ENCODE peak calls at places on chromosomes 13 and 19, in seven cellular contexts. R is uterus, E is heart right ventricle, K is transverse colon, H is upper lobe of right lung, X is astrocyte, O is esophagus squamous epithelium. D is an unnamed sample. For H3K4me1, the result is how much of the 10 kb centered on the place peaks cover.

GRCh38 chr13:20582026-20582425 is 15.1 kb downstream of the IFT88 start:
- DNase-seq in R (no peak), E (no peak), K (no peak), H (no peak), X (no peak), O (no peak), D (no peak)

GRCh38 chr19:17073869-17074627 is 1.2 kb downstream of the HAUS8 start:
- DNase-seq in R (no peak), E (no peak), K (peak), H (no peak), X (no peak), O (no peak), D (no peak)

GRCh38 chr19:8654591-8655339 is 24.3 kb downstream of the NFILZ start:
- DNase-seq in R (peak), E (peak), K (peak), H (peak), X (no peak), O (no peak), D (peak)

GRCh38 chr13:100542546-100543156 is 45.9 kb downstream of the GGACT start:
- DNase-seq in R (no peak), E (no peak), K (no peak), H (no peak), X (peak), O (no peak), D (no peak)

GRCh38 chr13:73681015-73681414 is 453.2 kb downstream of the KLF12 start:
- DNase-seq in R (no peak), E (no peak), K (no peak), H (no peak), X (no peak), O (no peak), D (no peak)

GRCh38 chr13:107824636-107825035 is 390.7 kb downstream of the LIG4 start:
- DNase-seq in R (no peak), E (no peak), K (no peak), H (no peak), X (no peak), O (no peak), D (no peak)

GRCh38 chr13:49248433-49249002 is 793 bp downstream of the CDADC1 start:
- DNase-seq in R (no peak), E (no peak), K (no peak), H (no peak), X (peak), O (no peak), D (peak)

GRCh38 chr19:46629546-46630025 is 4.7 kb upstream of the PTGIR start:
- DNase-seq in R (no peak), E (no peak), K (no peak), H (no peak), X (no peak), O (no peak), D (no peak)

GRCh38 chr13:43085545-43085944 is 62.2 kb downstream of the DNAJC15 start:
- DNase-seq in R (no peak), E (no peak), K (no peak), H (no peak), X (peak), O (no peak), D (no peak)

GRCh38 chr19:47109541-47110375 is 3.8 kb downstream of the ZC3H4 start:
- DNase-seq in R (no peak), E (no peak), K (peak), H (no peak), X (peak), O (no peak), D (no peak)

GRCh38 chr13:91184244-91184926 is 163.1 kb upstream of the MIR17HG start:
- DNase-seq in R (no peak), E (no peak), K (no peak), H (no peak), X (peak), O (no peak), D (no peak)

GRCh38 chr19:55206664-55207500 is 2.4 kb downstream of the PTPRH start:
- DNase-seq in R (peak), E (peak), K (peak), H (peak), X (peak), O (no peak), D (peak)

GRCh38 chr19:49780861-49781260 is 14.1 kb downstream of the AP2A1 start:
- DNase-seq in R (no peak), E (no peak), K (no peak), H (no peak), X (no peak), O (no peak), D (no peak)

GRCh38 chr19:47512183-47512947 is 2.5 kb downstream of the NAPA start:
- DNase-seq in R (no peak), E (no peak), K (peak), H (no peak), X (no peak), O (no peak), D (no peak)

GRCh38 chr19:7701654-7702457 is at the start of gene FCER2:
- DNase-seq in R (no peak), E (no peak), K (peak), H (no peak), X (no peak), O (no peak), D (no peak)

GRCh38 chr19:36449059-36449670 is 30.7 kb upstream of the ZFP82 start:
- DNase-seq in R (no peak), E (no peak), K (no peak), H (no peak), X (no peak), O (no peak), D (no peak)

GRCh38 chr13:102235689-102236088 is 166.2 kb downstream of the FGF14 start:
- DNase-seq in R (no peak), E (no peak), K (no peak), H (no peak), X (no peak), O (no peak), D (no peak)

GRCh38 chr19:42091300-42092266 is 15.6 kb downstream of the ZNF574 start:
- DNase-seq in R (no peak), E (no peak), K (peak), H (no peak), X (no peak), O (no peak), D (no peak)

GRCh38 chr19:39314016-39314728 is 6.5 kb downstream of the LRFN1 start:
- DNase-seq in R (no peak), E (no peak), K (no peak), H (no peak), X (no peak), O (no peak), D (no peak)

GRCh38 chr13:75299913-75300862 is 181.8 kb downstream of the TBC1D4 start:
- DNase-seq in R (no peak), E (no peak), K (no peak), H (no peak), X (peak), O (no peak), D (no peak)

GRCh38 chr13:24706886-24707585 is 26.8 kb downstream of the ATP12A start:
- DNase-seq in R (no peak), E (no peak), K (no peak), H (no peak), X (no peak), O (no peak), D (no peak)
- H3K4me1 ChIP-seq in R (under half), E (under half), K (under half), H (under half), X (under half), O (under half), D (under half)

GRCh38 chr19:54127688-54128440 is 9.7 kb upstream of the CNOT3 start:
- DNase-seq in R (no peak), E (no peak), K (no peak), H (no peak), X (no peak), O (no peak), D (no peak)
- H3K4me1 ChIP-seq in R (under half), E (under half), K (under half), H (under half), X (under half), O (under half), D (under half)

GRCh38 chr13:46334423-46334822 is 52.6 kb downstream of the RUBCNL start:
- DNase-seq in R (no peak), E (no peak), K (no peak), H (no peak), X (no peak), O (no peak), D (no peak)
- H3K4me1 ChIP-seq in R (under half), E (under half), K (under half), H (under half), X (under half), O (under half), D (under half)

GRCh38 chr19:14550201-14550754 is 20.9 kb downstream of the TECR start:
- DNase-seq in R (no peak), E (no peak), K (peak), H (no peak), X (no peak), O (no peak), D (no peak)
- H3K4me1 ChIP-seq in R (under half), E (under half), K (under half), H (under half), X (under half), O (half or more), D (under half)

GRCh38 chr19:6481541-6482342 is at the start of gene DENND1C:
- DNase-seq in R (no peak), E (peak), K (peak), H (no peak), X (no peak), O (peak), D (peak)
- H3K4me1 ChIP-seq in R (under half), E (under half), K (under half), H (under half), X (under half), O (under half), D (under half)

GRCh38 chr13:110068176-110068473 is 238.8 kb downstream of the COL4A1 start:
- DNase-seq in R (no peak), E (no peak), K (no peak), H (no peak), X (no peak), O (no peak), D (no peak)

GRCh38 chr13:110070511-110071120 is 236.3 kb downstream of the COL4A1 start:
- DNase-seq in R (no peak), E (no peak), K (no peak), H (no peak), X (peak), O (no peak), D (no peak)

GRCh38 chr13:110067355-110068175 is 239.4 kb downstream of the COL4A1 start:
- DNase-seq in R (no peak), E (no peak), K (no peak), H (no peak), X (no peak), O (no peak), D (no peak)

GRCh38 chr13:110073982-110074381 is 233.0 kb downstream of the COL4A1 start:
- DNase-seq in R (no peak), E (no peak), K (no peak), H (no peak), X (no peak), O (no peak), D (peak)

DNA sequence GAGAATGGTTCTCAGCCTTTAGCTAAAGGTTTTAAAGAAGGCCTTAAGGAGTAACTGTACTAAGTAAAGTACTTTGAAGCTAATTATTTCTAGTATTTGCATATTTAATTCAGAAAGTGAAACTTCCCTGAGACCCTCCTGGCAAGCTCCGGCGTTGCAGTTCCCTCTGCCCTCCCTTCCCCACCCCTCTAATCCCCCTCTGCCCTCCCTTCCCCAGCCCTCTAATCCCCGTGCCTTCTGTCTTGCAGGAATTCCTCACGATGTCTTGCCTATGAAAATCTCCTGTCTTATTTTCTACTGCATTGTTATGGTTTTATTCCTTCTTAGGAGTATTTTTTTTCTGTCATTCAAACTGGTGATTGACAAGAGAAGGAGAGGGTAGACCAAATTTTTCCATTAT is 236.9 kb downstream of the COL4A1 start:
- DNase-seq in R (no peak), E (no peak), K (no peak), H (no peak), X (no peak), O (no peak), D (peak)
- H3K4me1 ChIP-seq in R (under half), E (under half), K (under half), H (under half), X (under half), O (under half), D (under half)

D was measured in neural progenitor cell.